ENCODE peak calls at places on chromosomes 5 and 9, in five cellular contexts. J is amygdala; Q is nucleus accumbens; D is stimulated activated CD4-positive, alpha-beta T cell treated with anti-CD3 and anti-CD28 coated beads, Interleukin-1b, Interleukin-23, amount 100 ng/mL, for 48 hours; W is activated naive CD4-positive, alpha-beta T cell treated with Interleukin-2 at 50 U/mL for 16 hours. U is an unnamed sample.

GRCh38 chr5:148956632-148957385 is 106.1 kb downstream of the SH3TC2 start:
- DNase-seq in J (no peak), Q (no peak), D (no peak), W (no peak), U (no peak)

GRCh38 chr5:76104027-76104426 is 20.8 kb downstream of the SV2C start:
- DNase-seq in W (peak; percentile 6), J (no peak), Q (no peak), D (no peak), U (no peak)

GRCh38 chr5:160899735-160900134 is 47.7 kb upstream of the ATP10B start:
- DNase-seq in Q (no peak), W (no peak), J (no peak), D (no peak), U (no peak)

GRCh38 chr9:82957526-82958379 is 105.2 kb downstream of the RASEF start:
- DNase-seq in W (no peak), D (no peak), J (no peak), Q (no peak), U (no peak)

GRCh38 chr9:129458663-129459549 is 162.0 kb downstream of the C9orf50 start:
- DNase-seq in Q (peak; percentile 75), D (peak; percentile 21), W (peak; percentile 35), J (peak; percentile 56), U (no peak)

GRCh38 chr9:101054657-101055056 is 26.1 kb downstream of the PLPPR1 start:
- DNase-seq in Q (no peak), D (no peak), J (no peak), W (no peak), U (no peak)

GRCh38 chr5:82561786-82562185 is 283.6 kb upstream of the RPS23 start:
- DNase-seq in Q (no peak), J (no peak), D (no peak), W (no peak), U (no peak)

GRCh38 chr9:108834959-108835696 is 20.7 kb downstream of the ACTL7B start:
- DNase-seq in W (no peak), Q (no peak), J (no peak), D (no peak), U (no peak)

GRCh38 chr9:26656003-26656940 is 236.3 kb downstream of the CAAP1 start:
- DNase-seq in J (no peak), W (no peak), D (no peak), Q (peak; percentile 18), U (peak; percentile 8)

GRCh38 chr5:170132642-170133448 is 27.1 kb downstream of the FOXI1 start:
- DNase-seq in J (no peak), Q (no peak), D (no peak), W (no peak), U (no peak)

GRCh38 chr5:81195334-81195929 is 37.7 kb upstream of the CKMT2 start:
- DNase-seq in J (no peak), W (no peak), Q (no peak), D (no peak), U (no peak)

GRCh38 chr5:77727190-77727589 is 48.9 kb downstream of the TBCA start:
- DNase-seq in J (no peak), D (no peak), W (no peak), Q (no peak), U (no peak)

GRCh38 chr9:20591223-20591622 is 31.1 kb downstream of the MLLT3 start:
- DNase-seq in W (no peak), J (no peak), Q (no peak), D (no peak), U (no peak)

GRCh38 chr9:95880011-95880690 is 4.7 kb downstream of the ERCC6L2 start:
- DNase-seq in D (no peak), W (no peak), Q (no peak), J (no peak), U (no peak)

GRCh38 chr9:122477346-122477745 is 380 bp downstream of the OR1J1 start:
- DNase-seq in W (no peak), J (no peak), Q (no peak), D (peak; percentile 14), U (no peak)

GRCh38 chr5:151477106-151477505 is 29.7 kb downstream of the SLC36A1 start:
- DNase-seq in Q (no peak), W (no peak), D (no peak), J (no peak), U (no peak)

GRCh38 chr5:172353271-172353807 is 69.8 kb upstream of the UBTD2 start:
- DNase-seq in D (no peak), W (no peak), J (no peak), Q (no peak), U (no peak)

GRCh38 chr5:172473427-172473826 is 19.1 kb upstream of the SH3PXD2B start:
- DNase-seq in D (no peak), Q (no peak), W (no peak), J (no peak), U (no peak)

GRCh38 chr5:132595624-132596023 is 38.8 kb downstream of the RAD50 start:
- DNase-seq in Q (no peak), J (no peak), W (no peak), D (no peak), U (no peak)

GRCh38 chr5:124810420-124810819 is 64.0 kb upstream of the ZNF608 start:
- DNase-seq in W (no peak), J (no peak), Q (no peak), D (no peak), U (no peak)